ENCODE peak calls at places on chromosomes 5 and 9, in six cellular contexts. T is GM13977, Q is HL-60, R is endothelial cell, N is cardiac muscle cell, A is mesothelial cell of epicardium. O is an unnamed sample.

GRCh38 chr5:97986069-97986468 is 787.4 kb upstream of the RGMB start:
- DNase-seq in T (no peak), Q (no peak), R (no peak), N (no peak), A (no peak), O (no peak)

GRCh38 chr5:135662683-135663082 is 83.9 kb upstream of the CXCL14 start:
- DNase-seq in T (no peak), Q (no peak), R (no peak), N (no peak), A (no peak), O (peak; percentile 25)

GRCh38 chr5:83095163-83095972 is 18.0 kb downstream of the XRCC4 start:
- DNase-seq in T (no peak), Q (no peak), R (no peak), N (peak; percentile 23), A (no peak), O (no peak)

GRCh38 chr9:127528407-127529251 is 77.3 kb downstream of the LRSAM1 start:
- DNase-seq in T (no peak), Q (no peak), R (peak; percentile 47), N (peak; percentile 44), A (no peak), O (no peak)

GRCh38 chr9:120868339-120868675 is 8.7 kb downstream of the PHF19 start:
- DNase-seq in T (no peak), Q (peak; percentile 78), R (no peak), N (no peak), A (no peak), O (no peak)

GRCh38 chr5:34748431-34748830 is 90.5 kb upstream of the TTC23L start:
- DNase-seq in T (no peak), Q (no peak), R (no peak), N (no peak), A (no peak), O (no peak)

GRCh38 chr9:109013678-109014145 is 413 bp upstream of the CTNNAL1 start:
- DNase-seq in T (no peak), Q (no peak), R (no peak), N (no peak), A (no peak), O (no peak)

GRCh38 chr5:83776437-83777031 is 55.9 kb upstream of the HAPLN1 start:
- DNase-seq in T (no peak), Q (no peak), R (no peak), N (no peak), A (no peak), O (no peak)

GRCh38 chr9:126397056-126397455 is 70.4 kb downstream of the MVB12B start:
- DNase-seq in T (peak; percentile 76), Q (no peak), R (no peak), N (no peak), A (no peak), O (no peak)
- TF ChIP-seq CTCF in T (no peak), Q (no peak), R (peak; percentile 50), N (no peak), A (peak; percentile 57), O (peak; percentile 9)

DNA sequence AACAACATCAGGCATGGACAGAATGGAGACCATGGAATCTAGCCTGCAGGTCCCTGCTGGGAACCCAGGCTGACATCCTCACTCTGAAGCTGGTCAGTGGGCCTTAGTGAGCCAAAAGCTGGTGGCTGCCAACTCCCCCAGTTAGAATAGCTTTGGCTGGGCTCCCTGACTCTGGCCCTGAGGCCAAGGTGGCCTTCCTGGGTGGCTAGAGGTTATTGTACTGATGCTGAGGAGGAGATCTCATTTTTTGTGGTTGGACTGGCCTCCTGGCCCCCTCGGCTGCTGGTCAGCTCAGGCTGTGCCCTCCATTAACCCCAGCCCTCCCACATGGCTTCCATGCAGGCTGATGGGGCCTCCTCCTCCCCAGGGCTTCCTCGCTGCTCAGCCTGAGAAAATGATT is 101.2 kb upstream of the PANK3 start:
- DNase-seq in T (no peak), Q (no peak), R (no peak), N (no peak), A (no peak), O (no peak)
- TF ChIP-seq CTCF in T (no peak), Q (no peak), R (no peak), N (no peak), A (no peak), O (no peak)

GRCh38 chr9:102445906-102446305 is 549.2 kb upstream of the CYLC2 start:
- DNase-seq in T (no peak), Q (no peak), R (no peak), N (no peak), A (no peak), O (no peak)
- TF ChIP-seq CTCF in T (no peak), Q (no peak), R (no peak), N (no peak), A (no peak), O (no peak)

GRCh38 chr5:153088538-153088937 is 401.9 kb upstream of the GRIA1 start:
- DNase-seq in T (no peak), Q (no peak), R (no peak), N (peak; percentile 31), A (no peak), O (no peak)
- TF ChIP-seq CTCF in T (no peak), Q (no peak), R (no peak), N (no peak), A (no peak), O (no peak)

GRCh38 chr9:17063535-17064135 is 71.2 kb upstream of the CNTLN start:
- DNase-seq in T (peak; percentile 27), Q (peak; percentile 2), R (peak; percentile 26), N (peak; percentile 68), A (no peak), O (no peak)
- TF ChIP-seq CTCF in T (peak; percentile 82), Q (peak; percentile 33), R (peak; percentile 80), N (peak; percentile 90), A (peak; percentile 60), O (peak; percentile 80)

DNA sequence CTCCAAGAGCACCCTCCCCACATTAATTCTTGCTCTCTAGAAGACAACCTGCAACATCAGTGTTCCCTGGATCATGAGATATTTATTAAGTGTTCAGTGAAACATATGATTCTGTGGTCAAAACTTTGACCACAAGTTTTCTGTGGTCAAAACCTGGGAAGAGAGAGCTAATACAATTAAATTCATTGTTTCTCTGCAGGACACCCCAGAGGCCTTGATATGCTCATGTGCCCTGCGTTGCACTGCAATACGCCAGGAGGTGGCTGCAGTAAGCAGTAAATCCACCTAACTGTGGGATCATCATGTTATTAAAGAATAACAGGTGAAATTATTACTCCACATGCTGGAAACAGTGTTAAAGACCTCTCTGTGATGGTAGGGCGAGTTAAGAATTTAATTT is 109.3 kb upstream of the SPDL1 start:
- DNase-seq in T (no peak), Q (no peak), R (no peak), N (no peak), A (no peak), O (no peak)
- TF ChIP-seq CTCF in T (peak; percentile 22), Q (no peak), R (no peak), N (no peak), A (no peak), O (no peak)

DNA sequence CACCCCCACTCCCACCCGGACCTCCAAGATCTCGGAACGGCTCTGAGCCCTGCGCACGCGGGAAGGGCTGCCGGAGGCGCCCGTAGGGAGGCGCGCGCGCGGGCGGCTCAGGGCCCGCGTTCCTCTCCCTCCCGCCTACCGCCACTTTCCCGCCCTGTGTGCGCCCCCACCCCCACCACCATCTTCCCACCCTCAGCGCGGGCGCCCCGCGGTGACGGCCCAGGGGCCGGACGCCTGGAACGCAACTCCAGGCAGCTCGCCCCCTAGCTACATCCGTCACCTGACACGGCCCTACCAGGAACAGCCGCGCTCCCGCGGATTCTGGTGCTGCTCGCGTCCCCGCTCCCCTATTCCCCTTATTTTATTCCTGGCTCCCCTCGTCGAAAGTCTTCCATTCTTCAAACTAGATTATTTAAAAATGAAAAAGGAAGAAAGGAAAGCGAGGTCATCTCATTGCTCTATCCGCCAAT is at the start of gene CDKN2B-AS1:
- DNase-seq in T (peak; percentile 73), Q (no peak), R (peak; percentile 46), N (peak; percentile 51), A (peak; percentile 77), O (peak; percentile 85)
- TF ChIP-seq CTCF in T (peak; percentile 32), Q (no peak), R (no peak), N (no peak), A (no peak), O (peak; percentile 18)

GRCh38 chr5:40074801-40075200 is 604.9 kb upstream of the PTGER4 start:
- DNase-seq in T (no peak), Q (no peak), R (no peak), N (peak; percentile 7), A (no peak), O (no peak)
- TF ChIP-seq CTCF in T (no peak), Q (no peak), R (no peak), N (no peak), A (peak; percentile 49), O (no peak)

DNA sequence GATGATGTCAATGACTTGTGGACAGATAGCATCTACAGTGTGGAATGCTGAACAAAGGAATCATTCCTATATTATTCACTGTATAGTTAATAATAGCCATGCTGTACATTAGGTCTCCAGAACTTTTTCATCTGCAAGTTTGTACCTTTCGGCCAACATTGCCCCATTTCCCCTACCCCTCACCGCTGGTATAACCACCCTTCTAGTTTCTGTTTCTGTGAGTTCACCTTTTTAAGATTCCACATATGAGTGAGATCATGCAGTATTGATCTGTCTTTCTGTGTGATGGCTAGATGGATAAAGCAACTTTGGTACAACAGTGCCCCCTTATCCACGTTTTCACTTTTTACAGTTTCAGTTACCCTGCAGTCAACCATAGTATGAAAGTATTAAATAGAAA is 18.8 kb upstream of the ALDH1B1 start:
- DNase-seq in T (no peak), Q (no peak), R (no peak), N (no peak), A (no peak), O (no peak)
- TF ChIP-seq CTCF in T (no peak), Q (no peak), R (no peak), N (no peak), A (no peak), O (no peak)